ENCODE peak calls at places on chromosomes 2 and 18, in four cellular contexts. One of them, this sample, is unnamed. For H3K36me3 and H3K9me3, the result is how much of the 10 kb centered on the place peaks cover.

GRCh38 chr2:215409331-215410127 is 26.3 kb downstream of the FN1 start:
- DNase-seq in breast epithelium: peak
- DNase-seq in ovary: no peak
- DNase-seq in heart left ventricle: no peak
- DNase-seq in this sample: no peak

GRCh38 chr2:28981620-28982371 is 698 bp downstream of the TOGARAM2 start:
- DNase-seq in breast epithelium: no peak
- DNase-seq in ovary: no peak
- DNase-seq in heart left ventricle: no peak
- DNase-seq in this sample: no peak

GRCh38 chr2:11227595-11227994 is 72.3 kb downstream of the SLC66A3 start:
- DNase-seq in breast epithelium: no peak
- DNase-seq in heart left ventricle: no peak
- DNase-seq in ovary: no peak
- DNase-seq in this sample: no peak

GRCh38 chr2:235914756-235915155 is 253.4 kb downstream of the GBX2 start:
- DNase-seq in ovary: no peak
- DNase-seq in heart left ventricle: no peak
- DNase-seq in breast epithelium: no peak
- DNase-seq in this sample: no peak

GRCh38 chr18:12027046-12027445 is 45.7 kb downstream of the IMPA2 start:
- DNase-seq in breast epithelium: peak
- DNase-seq in heart left ventricle: no peak
- DNase-seq in ovary: no peak
- DNase-seq in this sample: peak

GRCh38 chr2:172836386-172837200 is 100.9 kb downstream of the RAPGEF4 start:
- DNase-seq in heart left ventricle: no peak
- DNase-seq in breast epithelium: no peak
- DNase-seq in ovary: no peak
- DNase-seq in this sample: no peak

GRCh38 chr2:169928463-169928864 is 101.2 kb downstream of the UBR3 start:
- DNase-seq in heart left ventricle: no peak
- DNase-seq in breast epithelium: no peak
- DNase-seq in ovary: no peak
- DNase-seq in this sample: no peak

GRCh38 chr2:58871469-58872142 is 630.5 kb upstream of the FANCL start:
- DNase-seq in ovary: no peak
- DNase-seq in heart left ventricle: no peak
- DNase-seq in breast epithelium: no peak
- DNase-seq in this sample: no peak

GRCh38 chr18:25832008-25832604 is 258.3 kb downstream of the SS18 start:
- DNase-seq in ovary: peak
- DNase-seq in breast epithelium: no peak
- DNase-seq in heart left ventricle: peak
- DNase-seq in this sample: peak

GRCh38 chr2:72561621-72562318 is 264.1 kb downstream of the EXOC6B start:
- DNase-seq in breast epithelium: no peak
- DNase-seq in ovary: no peak
- DNase-seq in heart left ventricle: no peak
- DNase-seq in this sample: no peak

GRCh38 chr2:31216734-31217133 is 581 bp downstream of the CAPN14 start:
- DNase-seq in heart left ventricle: no peak
- DNase-seq in breast epithelium: no peak
- DNase-seq in ovary: no peak
- DNase-seq in this sample: no peak

GRCh38 chr2:37631698-37632097 is 39.7 kb downstream of the CDC42EP3 start:
- DNase-seq in ovary: no peak
- DNase-seq in breast epithelium: no peak
- DNase-seq in heart left ventricle: no peak
- DNase-seq in this sample: no peak

GRCh38 chr2:177331446-177331997 is 61.1 kb upstream of the AGPS start:
- DNase-seq in heart left ventricle: no peak
- DNase-seq in ovary: no peak
- DNase-seq in breast epithelium: no peak
- DNase-seq in this sample: no peak

GRCh38 chr2:172090044-172090946 is 5.0 kb downstream of the DLX1 start:
- DNase-seq in ovary: no peak
- DNase-seq in heart left ventricle: no peak
- DNase-seq in breast epithelium: no peak
- DNase-seq in this sample: no peak

GRCh38 chr18:34729740-34730338 is 19.7 kb downstream of the DTNA start:
- DNase-seq in breast epithelium: no peak
- DNase-seq in ovary: no peak
- DNase-seq in heart left ventricle: no peak
- DNase-seq in this sample: no peak

GRCh38 chr18:9117980-9118841 is 15.7 kb downstream of the NDUFV2 start:
- DNase-seq in heart left ventricle: no peak
- DNase-seq in breast epithelium: no peak
- DNase-seq in ovary: no peak
- DNase-seq in this sample: no peak

GRCh38 chr2:240319855-240320560 is 115.5 kb upstream of the GPC1 start:
- DNase-seq in breast epithelium: peak
- DNase-seq in ovary: no peak
- DNase-seq in heart left ventricle: peak
- DNase-seq in this sample: no peak

GRCh38 chr2:194095359-194095758 is 1561.7 kb upstream of the SLC39A10 start:
- DNase-seq in heart left ventricle: no peak
- DNase-seq in breast epithelium: no peak
- DNase-seq in ovary: no peak
- DNase-seq in this sample: no peak

GRCh38 chr2:45729753-45730512 is 78.5 kb downstream of the PRKCE start:
- DNase-seq in heart left ventricle: no peak
- DNase-seq in ovary: no peak
- DNase-seq in breast epithelium: no peak
- DNase-seq in this sample: no peak

GRCh38 chr2:27721335-27721734 is 50.2 kb upstream of the MRPL33 start:
- DNase-seq in heart left ventricle: no peak
- DNase-seq in ovary: no peak
- DNase-seq in breast epithelium: no peak
- DNase-seq in this sample: peak

GRCh38 chr18:53764086-53764485 is 460.4 kb downstream of the MBD2 start:
- DNase-seq in breast epithelium: no peak
- DNase-seq in heart left ventricle: no peak
- DNase-seq in ovary: no peak
- DNase-seq in this sample: no peak

GRCh38 chr2:7845332-7845731 is 836.5 kb upstream of the ID2 start:
- DNase-seq in ovary: no peak
- DNase-seq in heart left ventricle: no peak
- DNase-seq in breast epithelium: no peak
- DNase-seq in this sample: no peak

GRCh38 chr2:141942006-141942789 is 188.6 kb downstream of the LRP1B start:
- DNase-seq in heart left ventricle: no peak
- DNase-seq in breast epithelium: no peak
- DNase-seq in ovary: no peak
- DNase-seq in this sample: no peak

GRCh38 chr18:34990571-34990970 is 50.6 kb upstream of the MAPRE2 start:
- DNase-seq in breast epithelium: no peak
- DNase-seq in ovary: no peak
- DNase-seq in heart left ventricle: no peak
- DNase-seq in this sample: no peak

GRCh38 chr18:33812186-33812585 is 234.2 kb downstream of the ASXL3 start:
- DNase-seq in breast epithelium: no peak
- DNase-seq in heart left ventricle: no peak
- DNase-seq in ovary: no peak
- DNase-seq in this sample: no peak

GRCh38 chr2:149826471-149827125 is 239.0 kb upstream of the MMADHC start:
- DNase-seq in breast epithelium: no peak
- DNase-seq in ovary: no peak
- DNase-seq in heart left ventricle: no peak
- DNase-seq in this sample: no peak

GRCh38 chr18:26960901-26961300 is 95.4 kb upstream of the AQP4 start:
- DNase-seq in heart left ventricle: no peak
- DNase-seq in breast epithelium: no peak
- DNase-seq in ovary: no peak
- DNase-seq in this sample: no peak

GRCh38 chr2:28160986-28161425 is 231.7 kb upstream of the FOSL2 start:
- DNase-seq in breast epithelium: no peak
- DNase-seq in ovary: no peak
- DNase-seq in heart left ventricle: no peak
- DNase-seq in this sample: no peak

GRCh38 chr2:126698376-126698775 is 42.4 kb downstream of the GYPC start:
- DNase-seq in heart left ventricle: no peak
- DNase-seq in ovary: no peak
- DNase-seq in breast epithelium: no peak
- DNase-seq in this sample: no peak

GRCh38 chr2:226985227-226985946 is 149.5 kb downstream of the RHBDD1 start:
- DNase-seq in heart left ventricle: no peak
- DNase-seq in breast epithelium: peak
- DNase-seq in ovary: peak
- DNase-seq in this sample: no peak

GRCh38 chr2:148552675-148553331 is 91.7 kb upstream of the EPC2 start:
- DNase-seq in ovary: no peak
- DNase-seq in breast epithelium: no peak
- DNase-seq in heart left ventricle: no peak
- DNase-seq in this sample: no peak

GRCh38 chr2:145158051-145158586 is 638.2 kb upstream of the ZEB2 start:
- DNase-seq in breast epithelium: no peak
- DNase-seq in heart left ventricle: peak
- DNase-seq in ovary: peak
- DNase-seq in this sample: peak

GRCh38 chr2:37000273-37000780 is 34.0 kb upstream of the STRN start:
- DNase-seq in heart left ventricle: no peak
- DNase-seq in ovary: no peak
- DNase-seq in breast epithelium: no peak
- DNase-seq in this sample: no peak

GRCh38 chr18:59867337-59868104 is 32.3 kb upstream of the PMAIP1 start:
- DNase-seq in ovary: no peak
- DNase-seq in heart left ventricle: no peak
- DNase-seq in breast epithelium: no peak
- DNase-seq in this sample: no peak

GRCh38 chr2:85712261-85712660 is 18.1 kb downstream of the GNLY start:
- DNase-seq in heart left ventricle: no peak
- DNase-seq in breast epithelium: no peak
- DNase-seq in ovary: no peak
- DNase-seq in this sample: no peak

GRCh38 chr2:238240761-238241711 is 1.2 kb upstream of the HES6 start:
- DNase-seq in heart left ventricle: peak
- DNase-seq in breast epithelium: peak
- DNase-seq in ovary: no peak
- DNase-seq in this sample: peak

GRCh38 chr2:233479616-233480489 is 86.7 kb downstream of the USP40 start:
- DNase-seq in heart left ventricle: no peak
- DNase-seq in breast epithelium: no peak
- DNase-seq in ovary: no peak
- DNase-seq in this sample: no peak

DNA sequence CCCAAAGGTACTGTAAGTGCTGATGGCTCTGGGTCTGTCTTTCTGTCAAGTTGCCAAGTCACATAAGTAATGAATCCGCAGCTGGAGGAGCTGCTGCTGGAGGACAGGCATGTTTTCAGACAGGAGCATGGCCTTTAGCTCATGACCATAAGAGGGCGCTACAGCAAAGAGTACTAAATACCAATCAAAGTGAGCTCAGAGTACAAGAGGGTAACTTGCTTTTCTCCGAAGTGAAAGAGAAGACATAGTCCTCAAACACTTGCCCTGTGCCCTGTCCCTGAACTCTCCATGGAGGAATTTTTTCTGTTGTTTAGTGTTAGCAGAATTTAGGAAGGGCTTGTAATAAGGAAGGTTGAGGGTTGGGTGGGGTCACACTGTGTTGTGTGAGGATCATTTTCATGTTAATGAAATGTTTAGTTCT is 58.0 kb upstream of the EML6 start:
- DNase-seq in ovary: peak
- DNase-seq in heart left ventricle: no peak
- DNase-seq in breast epithelium: no peak
- DNase-seq in this sample: peak
- TF ChIP-seq POLR2A in ovary: no peak
- TF ChIP-seq POLR2A in heart left ventricle: no peak
- TF ChIP-seq POLR2A in breast epithelium: no peak
- TF ChIP-seq POLR2A in this sample: no peak

DNA sequence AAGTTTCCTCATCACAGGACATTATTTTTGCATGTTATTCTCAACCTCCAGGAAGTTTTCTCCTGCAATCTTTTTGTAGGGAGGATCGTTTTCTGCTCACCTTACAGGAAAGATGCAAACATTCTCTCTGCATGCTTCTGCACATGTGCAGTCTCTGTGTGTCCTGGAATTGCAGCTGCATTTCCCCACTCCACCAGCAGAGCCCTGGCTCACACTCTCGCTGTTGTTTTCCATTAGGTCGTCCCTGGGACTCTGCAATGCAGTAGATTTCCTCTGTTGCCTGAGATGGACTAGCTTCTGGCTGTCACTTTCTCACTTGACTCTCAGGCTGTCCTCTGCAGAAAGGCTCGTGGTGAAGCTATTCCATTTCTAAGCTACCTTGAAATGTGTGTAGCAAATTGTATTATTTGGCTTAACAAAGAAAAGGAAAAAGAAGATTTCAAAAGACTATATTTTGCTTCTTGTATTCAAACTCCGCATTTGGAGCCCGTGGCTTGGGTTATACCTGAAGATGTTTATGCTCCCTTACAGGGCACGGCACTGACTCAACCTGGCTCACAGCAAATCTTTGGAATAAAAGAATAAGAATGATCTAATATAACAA is 346.7 kb downstream of the RAD51AP2 start:
- DNase-seq in heart left ventricle: no peak
- DNase-seq in breast epithelium: no peak
- DNase-seq in ovary: no peak
- DNase-seq in this sample: peak
- H3K36me3 ChIP-seq in heart left ventricle: under half
- H3K36me3 ChIP-seq in breast epithelium: under half
- H3K36me3 ChIP-seq in ovary: under half
- H3K36me3 ChIP-seq in this sample: under half

GRCh38 chr2:201322772-201323171 is 34.4 kb downstream of the FLACC1 start:
- DNase-seq in heart left ventricle: no peak
- DNase-seq in ovary: no peak
- DNase-seq in breast epithelium: no peak
- DNase-seq in this sample: no peak
- H3K9me3 ChIP-seq in heart left ventricle: under half
- H3K9me3 ChIP-seq in ovary: under half
- H3K9me3 ChIP-seq in breast epithelium: under half
- H3K9me3 ChIP-seq in this sample: under half

DNA sequence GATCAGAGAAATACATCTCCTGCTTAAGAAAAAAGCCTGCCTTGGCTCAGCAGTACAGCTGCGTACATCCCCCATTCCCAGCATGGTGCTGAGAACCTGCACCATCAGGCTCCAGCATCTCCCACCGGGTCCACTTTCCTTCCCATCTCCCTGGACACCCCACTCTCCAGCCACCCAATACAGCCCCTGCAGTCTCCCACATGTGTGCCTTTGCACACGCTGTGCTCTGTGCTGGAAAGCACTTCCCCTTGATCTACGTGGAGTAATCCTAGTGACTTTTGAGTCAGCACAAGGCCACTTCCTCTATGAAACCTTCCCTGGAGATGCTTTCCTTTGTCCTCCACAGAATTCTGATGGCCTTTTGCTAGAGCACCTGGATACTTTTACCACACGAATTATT is 17.0 kb downstream of the STAT1 start:
- DNase-seq in heart left ventricle: no peak
- DNase-seq in breast epithelium: no peak
- DNase-seq in ovary: no peak
- DNase-seq in this sample: no peak
- TF ChIP-seq POLR2A in heart left ventricle: no peak
- TF ChIP-seq POLR2A in breast epithelium: no peak
- TF ChIP-seq POLR2A in ovary: no peak
- TF ChIP-seq POLR2A in this sample: no peak

This sample was measured in stomach.